ENCODE peak calls at places on chromosomes 7 and 10, in five cellular contexts. K, S, J, E and H are unnamed samples.

GRCh38 chr10:75288140-75288711 is 52.5 kb upstream of the COMTD1 start:
- DNase-seq in K (no peak), S (no peak), J (no peak), E (no peak), H (no peak)

GRCh38 chr7:79615871-79616640 is 162.6 kb upstream of the MAGI2 start:
- DNase-seq in K (no peak), S (no peak), J (no peak), E (no peak), H (no peak)

GRCh38 chr7:128845987-128846386 is 15.8 kb downstream of the FLNC start:
- DNase-seq in K (no peak), S (no peak), J (no peak), E (no peak), H (no peak)

GRCh38 chr10:7322623-7323022 is 88.2 kb downstream of the SFMBT2 start:
- DNase-seq in K (no peak), S (no peak), J (no peak), E (no peak), H (no peak)

GRCh38 chr10:109765838-109766237 is 157.5 kb downstream of the XPNPEP1 start:
- DNase-seq in K (no peak), S (no peak), J (no peak), E (no peak), H (no peak)

GRCh38 chr10:78420946-78421732 is 387.5 kb downstream of the RPS24 start:
- DNase-seq in K (no peak), S (no peak), J (no peak), E (peak), H (peak)

GRCh38 chr7:88212918-88213317 is 6.9 kb downstream of the SRI start:
- DNase-seq in K (no peak), S (no peak), J (no peak), E (no peak), H (no peak)

GRCh38 chr10:60870803-60871202 is 73.2 kb downstream of the RHOBTB1 start:
- DNase-seq in K (no peak), S (no peak), J (no peak), E (no peak), H (no peak)

GRCh38 chr7:158228986-158229385 is 358.6 kb downstream of the PTPRN2 start:
- DNase-seq in K (no peak), S (no peak), J (no peak), E (no peak), H (no peak)

GRCh38 chr7:24441331-24442059 is 131.8 kb upstream of the PALS2 start:
- DNase-seq in K (no peak), S (no peak), J (no peak), E (no peak), H (no peak)

GRCh38 chr7:128827971-128828711 is 2.1 kb upstream of the FLNC start:
- DNase-seq in K (no peak), S (no peak), J (peak), E (peak), H (no peak)

GRCh38 chr10:11018426-11018818 is 750 bp downstream of the CELF2 start:
- DNase-seq in K (no peak), S (no peak), J (no peak), E (peak), H (peak)

GRCh38 chr10:84563868-84564267 is 235.5 kb downstream of the CCSER2 start:
- DNase-seq in K (no peak), S (no peak), J (no peak), E (no peak), H (peak)

GRCh38 chr10:58237014-58237830 is 30.5 kb downstream of the IPMK start:
- DNase-seq in K (no peak), S (no peak), J (peak), E (no peak), H (no peak)

GRCh38 chr10:65735382-65735781 is 1190.5 kb upstream of the LRRTM3 start:
- DNase-seq in K (no peak), S (no peak), J (no peak), E (no peak), H (no peak)

GRCh38 chr10:116627386-116627933 is 6.7 kb downstream of the PNLIPRP2 start:
- DNase-seq in K (no peak), S (no peak), J (no peak), E (no peak), H (peak)

GRCh38 chr7:14821757-14822480 is 80.6 kb downstream of the DGKB start:
- DNase-seq in K (no peak), S (no peak), J (peak), E (no peak), H (no peak)

GRCh38 chr10:33993917-33994316 is 659.5 kb upstream of the NRP1 start:
- DNase-seq in K (no peak), S (no peak), J (no peak), E (no peak), H (no peak)

GRCh38 chr7:116698930-116699722 is 27.1 kb downstream of the MET start:
- DNase-seq in K (no peak), S (no peak), J (no peak), E (no peak), H (no peak)

GRCh38 chr7:116691664-116692063 is 19.7 kb downstream of the MET start:
- DNase-seq in K (no peak), S (no peak), J (no peak), E (no peak), H (no peak)

GRCh38 chr10:15118615-15119014 is 21.5 kb downstream of the RPP38 start:
- DNase-seq in K (no peak), S (no peak), J (no peak), E (no peak), H (no peak)

GRCh38 chr7:150336746-150337145 is 4.7 kb downstream of the RARRES2 start:
- DNase-seq in K (no peak), S (no peak), J (no peak), E (no peak), H (no peak)

GRCh38 chr10:116721991-116722392 is 20.4 kb downstream of the HSPA12A start:
- DNase-seq in K (no peak), S (no peak), J (peak), E (peak), H (peak)

GRCh38 chr10:91006001-91006751 is 85.3 kb upstream of the ANKRD1 start:
- DNase-seq in K (peak), S (peak), J (peak), E (peak), H (peak)

GRCh38 chr7:94698275-94698674 is 42.3 kb upstream of the SGCE start:
- DNase-seq in K (no peak), S (no peak), J (peak), E (no peak), H (no peak)

GRCh38 chr10:100669616-100670015 is 75.8 kb upstream of the PAX2 start:
- DNase-seq in K (no peak), S (no peak), J (no peak), E (no peak), H (no peak)

GRCh38 chr7:90401989-90402388 is 1.3 kb upstream of the CLDN12 start:
- DNase-seq in K (no peak), S (no peak), J (peak), E (no peak), H (no peak)

GRCh38 chr10:110423650-110424049 is 74.1 kb upstream of the DUSP5 start:
- DNase-seq in K (no peak), S (no peak), J (no peak), E (no peak), H (no peak)

GRCh38 chr10:98390406-98390805 is 24.6 kb downstream of the PYROXD2 start:
- DNase-seq in K (no peak), S (no peak), J (no peak), E (no peak), H (no peak)

GRCh38 chr7:133742709-133743538 is 384.2 kb upstream of the LRGUK start:
- DNase-seq in K (no peak), S (no peak), J (peak), E (no peak), H (no peak)

GRCh38 chr7:45888993-45889366 is 692 bp downstream of the IGFBP1 start:
- DNase-seq in K (no peak), S (no peak), J (no peak), E (no peak), H (no peak)
- H3K4me3 ChIP-seq in K (peak), S (peak), J (no peak), E (peak), H (no peak)

DNA sequence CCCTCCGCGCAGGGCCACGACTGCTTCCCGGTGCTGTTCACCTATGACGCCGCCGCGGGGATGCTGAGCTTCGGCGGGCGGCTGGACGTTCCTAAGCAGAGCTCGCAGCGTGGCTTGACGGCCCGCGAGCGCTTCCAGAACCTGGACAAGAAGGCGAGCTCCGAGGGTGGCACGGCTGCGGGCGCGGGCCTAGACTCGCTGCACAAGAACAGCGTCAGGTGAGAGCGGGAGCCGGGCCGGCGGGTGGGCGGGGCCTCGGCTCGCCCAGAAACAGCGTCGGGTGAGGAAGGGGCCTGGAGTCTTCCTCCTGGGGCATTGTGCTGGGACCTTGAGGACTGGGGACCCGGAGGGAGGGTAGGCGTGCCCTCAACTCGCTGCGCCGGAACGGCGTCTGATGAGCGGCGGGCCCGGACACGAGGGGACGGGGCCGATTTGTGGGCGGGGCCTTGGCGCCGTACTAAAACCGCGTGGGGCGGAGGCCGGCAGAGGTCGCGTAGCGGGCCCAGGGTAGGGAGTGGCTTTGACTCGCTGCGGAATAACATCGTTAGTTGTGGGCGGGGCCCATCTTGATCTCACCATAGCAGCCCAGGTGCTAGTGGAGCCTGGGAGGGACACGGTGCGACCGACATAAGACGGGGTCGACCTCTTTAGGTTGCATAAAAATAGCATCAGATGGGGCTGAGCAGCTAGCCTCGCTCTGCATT is 15.6 kb downstream of the PDAP1 start:
- DNase-seq in K (peak), S (peak), J (no peak), E (peak), H (peak)
- TF ChIP-seq POLR2A in K (peak), S (peak), J (no peak), E (peak), H (no peak)

GRCh38 chr7:55553087-55553345 is 19.3 kb downstream of the VOPP1 start:
- DNase-seq in K (no peak), S (no peak), J (no peak), E (no peak), H (no peak)
- H3K4me3 ChIP-seq in K (no peak), S (no peak), J (no peak), E (no peak), H (no peak)

GRCh38 chr10:28533571-28534304 is 820 bp downstream of the WAC start:
- DNase-seq in K (peak), S (peak), J (peak), E (peak), H (peak)
- TF ChIP-seq POLR2A in K (no peak), S (no peak), J (no peak), E (no peak), H (no peak)

GRCh38 chr7:44063547-44063893 is 1.8 kb downstream of the PGAM2 start:
- DNase-seq in K (no peak), S (no peak), J (no peak), E (peak), H (no peak)

GRCh38 chr7:44062903-44063295 is 2.5 kb downstream of the PGAM2 start:
- DNase-seq in K (no peak), S (no peak), J (no peak), E (no peak), H (no peak)

GRCh38 chr7:44065431-44066110 is at the start of gene PGAM2:
- DNase-seq in K (no peak), S (no peak), J (no peak), E (peak), H (peak)

GRCh38 chr7:44064791-44065430 is 456 bp downstream of the PGAM2 start:
- DNase-seq in K (no peak), S (no peak), J (no peak), E (peak), H (peak)

DNA sequence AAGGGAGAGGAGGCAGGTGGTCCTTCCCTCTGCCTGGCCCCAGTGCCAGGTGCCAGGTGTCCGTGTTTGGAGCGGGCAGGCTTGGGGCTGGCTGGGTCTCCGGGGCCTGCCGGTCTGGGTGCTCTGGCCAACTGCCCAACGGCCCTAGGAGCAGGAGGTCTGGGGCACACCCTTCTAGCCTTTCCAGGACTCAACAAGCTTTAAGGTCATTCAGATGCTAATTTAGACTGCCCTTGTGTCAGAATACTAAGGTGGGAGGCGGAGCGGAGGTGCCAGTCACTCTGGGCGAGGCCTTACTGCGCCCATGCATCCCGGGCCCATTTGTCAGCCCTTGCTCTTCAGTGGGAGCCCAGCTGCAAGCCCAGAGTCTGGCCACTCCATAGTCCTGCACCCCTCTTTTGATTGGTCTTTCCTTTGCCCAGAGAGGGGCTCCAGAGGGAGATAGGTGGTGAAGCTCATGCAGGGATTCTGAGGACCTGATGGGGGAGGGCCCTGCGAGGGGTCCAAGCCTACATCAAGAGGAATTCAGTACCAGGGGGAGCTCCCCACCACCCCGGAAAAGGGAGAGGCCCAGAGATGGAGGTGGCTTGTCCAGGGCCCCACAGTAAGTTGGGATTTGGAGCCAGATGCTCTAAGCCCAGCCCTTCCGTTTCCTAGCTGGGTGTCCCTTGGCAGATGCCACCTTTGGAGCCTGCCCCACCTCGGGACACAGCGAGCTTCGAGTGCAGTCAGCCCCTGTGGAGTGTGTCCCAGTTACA is 1.3 kb downstream of the PGAM2 start:
- DNase-seq in K (no peak), S (no peak), J (no peak), E (peak), H (no peak)
- H3K4me3 ChIP-seq in K (no peak), S (no peak), J (no peak), E (no peak), H (no peak)